ENCODE peak calls at places on chromosome 15, in four cellular contexts. C is epithelial cell of esophagus, G is GM12865, P is sigmoid colon. M is an unnamed sample.

GRCh38 chr15:100733088-100733487 is 130.7 kb downstream of the ASB7 start:
- DNase-seq in C (peak; percentile 62), P (no peak), G (no peak), M (no peak)

GRCh38 chr15:37837276-37837675 is 97.2 kb upstream of the TMCO5A start:
- DNase-seq in P (no peak), G (no peak), C (no peak), M (no peak)

GRCh38 chr15:42729409-42729808 is 7.5 kb downstream of the CDAN1 start:
- DNase-seq in P (no peak), C (no peak), G (no peak), M (no peak)

GRCh38 chr15:28962851-28963710 is 77.3 kb downstream of the APBA2 start:
- DNase-seq in C (no peak), P (peak; percentile 12), G (peak; percentile 6), M (no peak)

GRCh38 chr15:70380484-70380883 is 282.8 kb upstream of the TLE3 start:
- DNase-seq in P (no peak), G (no peak), C (no peak), M (no peak)

GRCh38 chr15:64187396-64188191 is 24.8 kb upstream of the PPIB start:
- DNase-seq in G (no peak), P (no peak), C (peak; percentile 96), M (no peak)

GRCh38 chr15:89576417-89576773 is 1.1 kb downstream of the TICRR start:
- DNase-seq in P (no peak), C (peak; percentile 31), G (no peak), M (no peak)

GRCh38 chr15:45674646-45675045 is 39.8 kb downstream of the SQOR start:
- DNase-seq in G (no peak), P (no peak), C (no peak), M (no peak)

GRCh38 chr15:64209680-64210334 is 47.0 kb upstream of the PPIB start:
- DNase-seq in P (no peak), C (peak; percentile 36), G (peak; percentile 36), M (no peak)

GRCh38 chr15:82108489-82109078 is 62.8 kb upstream of the MEX3B start:
- DNase-seq in G (peak; percentile 63), C (peak; percentile 67), P (peak; percentile 70), M (peak; percentile 67)

GRCh38 chr15:74392402-74392876 is 25.0 kb upstream of the CYP11A1 start:
- DNase-seq in G (no peak), P (no peak), C (no peak), M (no peak)

M was measured in WERI-Rb-1.